ENCODE peak calls at places on chromosome 17, in five cellular contexts. One of them, this sample, is unnamed.

GRCh38 chr17:13182854-13183253 is 165.0 kb upstream of the ELAC2 start:
- DNase-seq in GM12878: no peak
- DNase-seq in lung: no peak
- DNase-seq in dorsolateral prefrontal cortex: no peak
- DNase-seq in upper lobe of right lung: no peak
- DNase-seq in this sample: no peak

GRCh38 chr17:33287096-33287495 is 6.0 kb downstream of the ASIC2 start:
- DNase-seq in GM12878: no peak
- DNase-seq in lung: no peak
- DNase-seq in dorsolateral prefrontal cortex: no peak
- DNase-seq in upper lobe of right lung: no peak
- DNase-seq in this sample: no peak

GRCh38 chr17:81406117-81406953 is 11.1 kb downstream of the BAHCC1 start:
- DNase-seq in GM12878: no peak
- DNase-seq in lung: no peak
- DNase-seq in dorsolateral prefrontal cortex: no peak
- DNase-seq in upper lobe of right lung: no peak
- DNase-seq in this sample: no peak

GRCh38 chr17:8820311-8821010 is 21.3 kb upstream of the MFSD6L start:
- DNase-seq in GM12878: no peak
- DNase-seq in lung: no peak
- DNase-seq in dorsolateral prefrontal cortex: no peak
- DNase-seq in upper lobe of right lung: no peak
- DNase-seq in this sample: no peak

GRCh38 chr17:7258731-7259554 is 3.3 kb downstream of the CLDN7 start:
- DNase-seq in GM12878: no peak
- DNase-seq in lung: peak; percentile 80
- DNase-seq in dorsolateral prefrontal cortex: no peak
- DNase-seq in upper lobe of right lung: peak; percentile 84
- DNase-seq in this sample: no peak

GRCh38 chr17:54968954-54969400 is 412 bp downstream of the STXBP4 start:
- DNase-seq in GM12878: no peak
- DNase-seq in lung: no peak
- DNase-seq in dorsolateral prefrontal cortex: no peak
- DNase-seq in upper lobe of right lung: no peak
- DNase-seq in this sample: no peak

GRCh38 chr17:10205549-10206185 is 7.3 kb upstream of the GAS7 start:
- DNase-seq in GM12878: peak; percentile 30
- DNase-seq in lung: no peak
- DNase-seq in dorsolateral prefrontal cortex: no peak
- DNase-seq in upper lobe of right lung: no peak
- DNase-seq in this sample: no peak

GRCh38 chr17:55898195-55898594 is 147.3 kb downstream of the PCTP start:
- DNase-seq in GM12878: no peak
- DNase-seq in lung: no peak
- DNase-seq in dorsolateral prefrontal cortex: no peak
- DNase-seq in upper lobe of right lung: no peak
- DNase-seq in this sample: no peak

GRCh38 chr17:47705536-47706481 is 11.8 kb downstream of the TBKBP1 start:
- DNase-seq in GM12878: no peak
- DNase-seq in lung: no peak
- DNase-seq in dorsolateral prefrontal cortex: no peak
- DNase-seq in upper lobe of right lung: peak; percentile 33
- DNase-seq in this sample: no peak

GRCh38 chr17:48483471-48484131 is 47.2 kb downstream of the HOXB1 start:
- DNase-seq in GM12878: no peak
- DNase-seq in lung: no peak
- DNase-seq in dorsolateral prefrontal cortex: no peak
- DNase-seq in upper lobe of right lung: no peak
- DNase-seq in this sample: no peak

GRCh38 chr17:37787055-37787720 is 42.3 kb upstream of the HNF1B start:
- DNase-seq in GM12878: no peak
- DNase-seq in lung: no peak
- DNase-seq in dorsolateral prefrontal cortex: no peak
- DNase-seq in upper lobe of right lung: no peak
- DNase-seq in this sample: no peak

GRCh38 chr17:14205992-14206461 is 30.6 kb downstream of the CDRT15 start:
- DNase-seq in GM12878: no peak
- DNase-seq in lung: peak; percentile 71
- DNase-seq in dorsolateral prefrontal cortex: no peak
- DNase-seq in upper lobe of right lung: peak; percentile 86
- DNase-seq in this sample: no peak

GRCh38 chr17:43695968-43696865 is 34.5 kb upstream of the MEOX1 start:
- DNase-seq in GM12878: no peak
- DNase-seq in lung: no peak
- DNase-seq in dorsolateral prefrontal cortex: no peak
- DNase-seq in upper lobe of right lung: no peak
- DNase-seq in this sample: no peak

GRCh38 chr17:2602597-2603017 is 9.2 kb downstream of the PAFAH1B1 start:
- DNase-seq in GM12878: no peak
- DNase-seq in lung: no peak
- DNase-seq in dorsolateral prefrontal cortex: no peak
- DNase-seq in upper lobe of right lung: no peak
- DNase-seq in this sample: no peak

GRCh38 chr17:67421869-67422273 is 44.8 kb downstream of the PITPNC1 start:
- DNase-seq in GM12878: peak; percentile 61
- DNase-seq in lung: no peak
- DNase-seq in dorsolateral prefrontal cortex: no peak
- DNase-seq in upper lobe of right lung: no peak
- DNase-seq in this sample: no peak

GRCh38 chr17:63433746-63434591 is 12.1 kb downstream of the CYB561 start:
- DNase-seq in GM12878: no peak
- DNase-seq in lung: peak; percentile 52
- DNase-seq in dorsolateral prefrontal cortex: no peak
- DNase-seq in upper lobe of right lung: no peak
- DNase-seq in this sample: no peak

GRCh38 chr17:81648707-81649085 is 7.6 kb downstream of the PDE6G start:
- DNase-seq in GM12878: no peak
- DNase-seq in lung: no peak
- DNase-seq in dorsolateral prefrontal cortex: no peak
- DNase-seq in upper lobe of right lung: no peak
- DNase-seq in this sample: no peak

GRCh38 chr17:67044016-67044772 is at the start of gene CACNG1:
- DNase-seq in GM12878: no peak
- DNase-seq in lung: no peak
- DNase-seq in dorsolateral prefrontal cortex: no peak
- DNase-seq in upper lobe of right lung: no peak
- DNase-seq in this sample: no peak

GRCh38 chr17:74639704-74640142 is 16.2 kb upstream of the CD300E start:
- DNase-seq in GM12878: peak; percentile 42
- DNase-seq in lung: no peak
- DNase-seq in dorsolateral prefrontal cortex: no peak
- DNase-seq in upper lobe of right lung: peak; percentile 45
- DNase-seq in this sample: no peak

GRCh38 chr17:9959377-9959981 is 54.4 kb upstream of the RCVRN start:
- DNase-seq in GM12878: no peak
- DNase-seq in lung: no peak
- DNase-seq in dorsolateral prefrontal cortex: peak; percentile 44
- DNase-seq in upper lobe of right lung: peak; percentile 61
- DNase-seq in this sample: peak; percentile 37

GRCh38 chr17:6910987-6911603 is 79.6 kb upstream of the TEKT1 start:
- DNase-seq in GM12878: no peak
- DNase-seq in lung: no peak
- DNase-seq in dorsolateral prefrontal cortex: no peak
- DNase-seq in upper lobe of right lung: no peak
- DNase-seq in this sample: no peak

GRCh38 chr17:65966311-65966710 is 225.6 kb downstream of the CEP112 start:
- DNase-seq in GM12878: no peak
- DNase-seq in lung: no peak
- DNase-seq in dorsolateral prefrontal cortex: no peak
- DNase-seq in upper lobe of right lung: no peak
- DNase-seq in this sample: no peak

GRCh38 chr17:37147301-37147812 is 198.6 kb downstream of the AATF start:
- DNase-seq in GM12878: peak; percentile 27
- DNase-seq in lung: no peak
- DNase-seq in dorsolateral prefrontal cortex: no peak
- DNase-seq in upper lobe of right lung: no peak
- DNase-seq in this sample: no peak

GRCh38 chr17:63439682-63440081 is 6.4 kb downstream of the CYB561 start:
- DNase-seq in GM12878: no peak
- DNase-seq in lung: no peak
- DNase-seq in dorsolateral prefrontal cortex: no peak
- DNase-seq in upper lobe of right lung: no peak
- DNase-seq in this sample: no peak

GRCh38 chr17:66474810-66475497 is 172.5 kb downstream of the PRKCA start:
- DNase-seq in GM12878: no peak
- DNase-seq in lung: no peak
- DNase-seq in dorsolateral prefrontal cortex: no peak
- DNase-seq in upper lobe of right lung: no peak
- DNase-seq in this sample: no peak

GRCh38 chr17:76414334-76415295 is 30.2 kb downstream of the SPHK1 start:
- DNase-seq in GM12878: no peak
- DNase-seq in lung: no peak
- DNase-seq in dorsolateral prefrontal cortex: peak; percentile 70
- DNase-seq in upper lobe of right lung: peak; percentile 67
- DNase-seq in this sample: no peak

GRCh38 chr17:57894848-57895247 is 45.0 kb upstream of the MRPS23 start:
- DNase-seq in GM12878: no peak
- DNase-seq in lung: no peak
- DNase-seq in dorsolateral prefrontal cortex: no peak
- DNase-seq in upper lobe of right lung: no peak
- DNase-seq in this sample: no peak

GRCh38 chr17:71864754-71865153 is 256.1 kb upstream of the SOX9 start:
- DNase-seq in GM12878: no peak
- DNase-seq in lung: no peak
- DNase-seq in dorsolateral prefrontal cortex: no peak
- DNase-seq in upper lobe of right lung: no peak
- DNase-seq in this sample: no peak
- H3K27ac ChIP-seq in GM12878: no peak overlapping the region
- H3K27ac ChIP-seq in lung: no peak overlapping the region
- H3K27ac ChIP-seq in dorsolateral prefrontal cortex: no peak overlapping the region
- H3K27ac ChIP-seq in upper lobe of right lung: no peak overlapping the region
- H3K27ac ChIP-seq in this sample: no peak overlapping the region

GRCh38 chr17:36131436-36131835 is 27.8 kb downstream of the CCL4 start:
- DNase-seq in GM12878: no peak
- DNase-seq in lung: no peak
- DNase-seq in dorsolateral prefrontal cortex: no peak
- DNase-seq in upper lobe of right lung: no peak
- DNase-seq in this sample: no peak

GRCh38 chr17:36133629-36134259 is 30.1 kb downstream of the CCL4 start:
- DNase-seq in GM12878: no peak
- DNase-seq in lung: no peak
- DNase-seq in dorsolateral prefrontal cortex: no peak
- DNase-seq in upper lobe of right lung: no peak
- DNase-seq in this sample: no peak

GRCh38 chr17:36129616-36130015 is 26.0 kb downstream of the CCL4 start:
- DNase-seq in GM12878: no peak
- DNase-seq in lung: no peak
- DNase-seq in dorsolateral prefrontal cortex: no peak
- DNase-seq in upper lobe of right lung: no peak
- DNase-seq in this sample: no peak

GRCh38 chr17:36132421-36132831 is 28.8 kb downstream of the CCL4 start:
- DNase-seq in GM12878: peak; percentile 56
- DNase-seq in lung: no peak
- DNase-seq in dorsolateral prefrontal cortex: no peak
- DNase-seq in upper lobe of right lung: no peak
- DNase-seq in this sample: no peak

GRCh38 chr17:36131931-36132330 is 28.3 kb downstream of the CCL4 start:
- DNase-seq in GM12878: no peak
- DNase-seq in lung: no peak
- DNase-seq in dorsolateral prefrontal cortex: no peak
- DNase-seq in upper lobe of right lung: no peak
- DNase-seq in this sample: no peak
- H3K27ac ChIP-seq in GM12878: no peak overlapping the region
- H3K27ac ChIP-seq in lung: no peak overlapping the region
- H3K27ac ChIP-seq in dorsolateral prefrontal cortex: no peak overlapping the region
- H3K27ac ChIP-seq in upper lobe of right lung: no peak overlapping the region
- H3K27ac ChIP-seq in this sample: no peak overlapping the region

DNA sequence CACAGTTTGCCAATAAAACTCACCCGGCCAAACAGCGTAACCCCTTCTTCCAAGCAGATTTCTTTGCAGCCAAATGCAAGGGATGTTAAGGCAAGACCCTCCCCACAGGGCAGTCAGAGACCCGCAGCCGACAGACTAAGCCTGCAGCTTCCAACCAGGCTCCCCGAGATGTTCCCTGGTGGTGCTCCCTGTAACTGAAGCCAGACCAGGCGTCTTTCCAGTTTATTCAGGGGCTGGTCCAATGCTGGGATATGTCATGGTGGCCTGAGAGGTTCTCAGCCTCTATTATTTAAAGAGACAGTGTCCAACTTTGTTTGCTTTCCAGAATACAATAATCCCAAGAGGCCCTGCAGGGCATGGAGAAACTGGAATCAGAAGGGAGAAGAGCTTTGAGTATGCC is at the start of gene PMP22:
- DNase-seq in GM12878: no peak
- DNase-seq in lung: no peak
- DNase-seq in dorsolateral prefrontal cortex: no peak
- DNase-seq in upper lobe of right lung: no peak
- DNase-seq in this sample: no peak
- H3K27ac ChIP-seq in GM12878: no peak within 1 kb of the TSS
- H3K27ac ChIP-seq in lung: peak within 1 kb of the TSS; percentile 30
- H3K27ac ChIP-seq in dorsolateral prefrontal cortex: peak within 1 kb of the TSS; percentile 57
- H3K27ac ChIP-seq in upper lobe of right lung: peak within 1 kb of the TSS; percentile 38
- H3K27ac ChIP-seq in this sample: no peak within 1 kb of the TSS

DNA sequence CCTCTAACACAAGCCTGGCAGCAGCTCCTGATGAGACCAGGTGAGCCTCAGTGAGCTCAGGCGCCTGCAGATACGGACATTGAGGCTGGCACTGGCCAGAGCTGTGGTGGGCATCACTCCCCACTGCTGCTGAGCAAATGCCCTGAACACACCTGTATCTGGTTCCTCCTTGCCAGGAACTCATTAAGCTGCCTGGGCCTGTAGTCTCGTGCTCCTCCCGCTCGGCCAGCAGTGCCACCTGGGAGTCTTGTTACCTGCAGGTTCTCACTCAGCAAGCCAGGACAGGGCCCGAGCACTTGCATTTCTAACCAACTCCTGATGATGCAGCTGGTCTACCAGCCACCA is 13.3 kb downstream of the EIF4A3 start:
- DNase-seq in GM12878: no peak
- DNase-seq in lung: no peak
- DNase-seq in dorsolateral prefrontal cortex: no peak
- DNase-seq in upper lobe of right lung: no peak
- DNase-seq in this sample: no peak
- H3K27ac ChIP-seq in GM12878: no peak overlapping the region
- H3K27ac ChIP-seq in lung: no peak overlapping the region
- H3K27ac ChIP-seq in dorsolateral prefrontal cortex: no peak overlapping the region
- H3K27ac ChIP-seq in upper lobe of right lung: no peak overlapping the region
- H3K27ac ChIP-seq in this sample: no peak overlapping the region

DNA sequence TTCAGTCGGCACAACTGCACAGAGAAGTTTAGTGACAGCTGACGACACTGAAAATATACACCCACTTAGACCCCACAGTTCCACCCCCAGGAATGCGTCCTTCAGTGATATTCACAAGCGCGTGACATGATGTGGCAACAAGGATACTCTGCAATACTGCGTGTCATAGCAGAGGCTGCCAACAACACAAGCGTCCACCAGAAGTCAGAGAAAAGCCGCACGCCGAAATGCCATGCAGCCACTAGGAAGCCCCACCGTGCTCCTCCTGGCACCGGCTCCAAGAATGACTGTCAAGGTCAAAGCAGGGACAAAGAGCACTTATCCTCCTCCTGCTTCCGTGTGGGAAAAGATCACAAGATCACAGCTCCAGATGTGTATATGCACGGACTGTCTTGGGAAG is 3.5 kb downstream of the ATP2A3 start:
- DNase-seq in GM12878: no peak
- DNase-seq in lung: no peak
- DNase-seq in dorsolateral prefrontal cortex: no peak
- DNase-seq in upper lobe of right lung: no peak
- DNase-seq in this sample: no peak
- H3K27ac ChIP-seq in GM12878: no peak overlapping the region
- H3K27ac ChIP-seq in lung: peak overlapping the region; percentile 29
- H3K27ac ChIP-seq in dorsolateral prefrontal cortex: no peak overlapping the region
- H3K27ac ChIP-seq in upper lobe of right lung: no peak overlapping the region
- H3K27ac ChIP-seq in this sample: no peak overlapping the region

This sample was measured in iPS DF 6.9.